ENCODE peak calls at places on chromosomes 3 and 15, in seven cellular contexts. I is IMR-90, N is colonic mucosa, K is sigmoid colon, L is body of pancreas, Q is adrenal gland, E is astrocyte. O is an unnamed sample. For H3K4me1, the result is how much of the 10 kb centered on the place peaks cover.

GRCh38 chr15:28725556-28725955 is 13.3 kb upstream of the GOLGA8M start:
- DNase-seq in N (no peak), Q (no peak), E (no peak), L (no peak), K (no peak), I (no peak), O (peak)

GRCh38 chr3:100120022-100120421 is 5.7 kb upstream of the FILIP1L start:
- DNase-seq in I (no peak), Q (no peak), L (no peak), K (no peak), E (no peak), N (no peak), O (no peak)

GRCh38 chr3:128910006-128910405 is 30.6 kb downstream of the ACAD9 start:
- DNase-seq in Q (no peak), L (no peak), I (no peak), K (no peak), E (no peak), N (no peak), O (no peak)

GRCh38 chr15:92158426-92158825 is 235.3 kb upstream of the ST8SIA2 start:
- DNase-seq in I (peak), L (no peak), K (no peak), E (peak), N (peak), Q (no peak), O (no peak)

GRCh38 chr15:23536659-23537058 is 28.8 kb upstream of the MKRN3 start:
- DNase-seq in I (no peak), Q (no peak), E (no peak), L (no peak), N (no peak), K (no peak), O (no peak)

GRCh38 chr3:158918008-158918407 is 116.2 kb downstream of the MFSD1 start:
- DNase-seq in N (peak), Q (peak), E (peak), L (peak), I (peak), K (no peak), O (no peak)

GRCh38 chr15:88887068-88887580 is 8.2 kb downstream of the HAPLN3 start:
- DNase-seq in E (no peak), L (no peak), I (no peak), Q (no peak), K (no peak), N (no peak), O (no peak)

GRCh38 chr15:100725121-100726069 is 123.0 kb downstream of the ASB7 start:
- DNase-seq in I (peak), E (peak), N (peak), Q (no peak), L (peak), K (no peak), O (no peak)

GRCh38 chr3:29410660-29411405 is 130.0 kb downstream of the RBMS3 start:
- DNase-seq in L (no peak), I (no peak), Q (no peak), N (no peak), K (no peak), E (no peak), O (no peak)

GRCh38 chr15:58148633-58149032 is 10.5 kb downstream of the AQP9 start:
- DNase-seq in K (no peak), Q (no peak), N (no peak), L (no peak), I (no peak), E (no peak), O (no peak)

DNA sequence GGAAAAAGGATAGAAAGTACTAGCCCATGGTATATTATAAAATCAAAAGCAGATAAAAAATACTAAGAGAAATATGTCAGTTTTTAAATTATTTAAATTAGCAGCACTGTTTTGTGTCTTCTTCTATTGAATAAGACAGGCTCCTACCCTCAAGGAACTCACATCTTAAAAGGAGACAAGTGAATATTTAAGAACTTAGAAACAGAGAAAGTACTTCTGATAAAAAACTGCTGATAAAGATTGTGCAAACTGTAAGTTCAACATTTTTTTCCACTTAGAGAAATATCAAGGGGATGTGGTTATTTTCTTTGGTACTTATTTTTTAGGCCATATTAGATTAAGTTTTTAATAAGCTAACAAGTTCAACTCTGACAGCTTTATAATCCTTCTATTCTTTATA is 3.0 kb upstream of the ANKRD28 start:
- DNase-seq in K (no peak), L (no peak), E (no peak), Q (no peak), I (no peak), N (no peak), O (no peak)
- H3K4me1 ChIP-seq in K (under half), L (half or more), E (under half), Q (under half), I (under half), N (under half), O (under half)

GRCh38 chr3:50265988-50266387 is 3.0 kb upstream of the SEMA3B start:
- DNase-seq in Q (no peak), L (no peak), E (no peak), K (no peak), I (no peak), N (no peak), O (no peak)

GRCh38 chr3:50262778-50263177 is 6.2 kb upstream of the SEMA3B start:
- DNase-seq in K (no peak), N (no peak), Q (no peak), I (no peak), E (no peak), L (no peak), O (no peak)

GRCh38 chr3:50263443-50264388 is 5.2 kb upstream of the SEMA3B start:
- DNase-seq in E (no peak), K (no peak), Q (peak), L (no peak), N (no peak), I (no peak), O (no peak)

GRCh38 chr3:50264964-50265485 is 3.9 kb upstream of the SEMA3B start:
- DNase-seq in I (no peak), E (no peak), Q (peak), L (no peak), N (no peak), K (no peak), O (peak)

GRCh38 chr3:50264389-50264963 is 4.5 kb upstream of the SEMA3B start:
- DNase-seq in E (peak), I (peak), L (peak), N (peak), Q (peak), K (peak), O (peak)
- H3K4me1 ChIP-seq in E (under half), I (half or more), L (half or more), N (under half), Q (half or more), K (under half), O (half or more)

DNA sequence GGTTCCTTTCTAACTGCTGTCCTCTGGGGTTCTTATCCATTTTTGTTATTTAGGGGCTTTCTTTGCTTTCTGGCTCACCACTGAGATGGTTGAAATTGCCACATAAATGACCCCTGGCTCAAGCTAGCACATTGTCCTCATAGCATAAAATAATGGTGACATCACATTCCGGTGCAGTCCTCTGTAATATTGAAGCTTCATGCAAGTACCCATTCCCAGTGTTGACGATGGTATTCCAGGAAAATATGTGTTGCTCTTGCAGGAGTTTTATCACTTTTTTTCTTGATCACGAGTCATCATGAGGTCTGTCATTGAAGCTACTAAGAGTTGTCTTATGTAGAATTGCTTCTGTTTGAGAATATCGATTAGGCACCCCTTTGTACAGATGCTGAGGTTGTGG is 56.1 kb downstream of the CRTC3 start:
- DNase-seq in Q (no peak), L (no peak), N (no peak), K (no peak), I (peak), E (peak), O (no peak)
- H3K4me1 ChIP-seq in Q (under half), L (under half), N (under half), K (under half), I (under half), E (under half), O (under half)

DNA sequence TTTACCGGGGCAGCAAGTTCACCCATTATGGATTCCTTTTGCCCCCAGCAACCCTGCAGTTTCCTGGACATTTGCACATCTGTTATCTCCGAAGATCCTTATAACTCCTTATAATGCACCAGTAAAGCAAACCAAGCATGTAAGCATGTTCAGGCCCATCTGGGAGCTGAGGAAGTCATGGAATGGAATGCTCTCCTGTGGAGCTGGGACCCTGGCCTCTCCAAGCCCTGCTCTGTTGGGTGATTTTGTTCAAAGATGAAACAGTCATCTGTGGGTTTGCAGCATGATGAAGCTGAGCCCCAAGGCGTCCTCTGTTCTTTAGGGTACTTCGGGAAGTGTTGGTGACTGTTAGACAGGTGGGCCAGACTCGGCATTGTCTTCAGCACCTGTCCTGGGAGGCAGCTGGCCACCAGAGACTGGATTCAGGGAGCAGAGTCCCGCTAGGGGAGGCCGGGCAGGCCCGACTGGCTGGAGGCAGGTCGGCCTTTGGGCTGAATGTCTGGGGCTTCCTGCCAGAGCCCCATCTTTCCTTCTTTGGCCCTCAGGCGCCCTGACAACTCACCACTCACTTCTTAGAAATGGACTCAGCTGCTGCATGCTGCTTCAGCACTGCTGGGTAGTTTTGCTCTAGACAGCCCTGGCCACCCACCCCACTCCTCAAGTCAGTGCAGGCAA is 3.9 kb downstream of the DNAH1 start:
- DNase-seq in Q (no peak), I (no peak), E (no peak), N (no peak), K (no peak), L (no peak), O (peak)
- H3K4me1 ChIP-seq in Q (under half), I (under half), E (under half), N (under half), K (under half), L (under half), O (under half)

GRCh38 chr3:47475029-47475569 is 642 bp downstream of the SCAP start:
- DNase-seq in K (no peak), E (peak), N (peak), I (peak), L (peak), Q (no peak), O (no peak)
- H3K4me1 ChIP-seq in K (under half), E (under half), N (under half), I (under half), L (under half), Q (under half), O (under half)

DNA sequence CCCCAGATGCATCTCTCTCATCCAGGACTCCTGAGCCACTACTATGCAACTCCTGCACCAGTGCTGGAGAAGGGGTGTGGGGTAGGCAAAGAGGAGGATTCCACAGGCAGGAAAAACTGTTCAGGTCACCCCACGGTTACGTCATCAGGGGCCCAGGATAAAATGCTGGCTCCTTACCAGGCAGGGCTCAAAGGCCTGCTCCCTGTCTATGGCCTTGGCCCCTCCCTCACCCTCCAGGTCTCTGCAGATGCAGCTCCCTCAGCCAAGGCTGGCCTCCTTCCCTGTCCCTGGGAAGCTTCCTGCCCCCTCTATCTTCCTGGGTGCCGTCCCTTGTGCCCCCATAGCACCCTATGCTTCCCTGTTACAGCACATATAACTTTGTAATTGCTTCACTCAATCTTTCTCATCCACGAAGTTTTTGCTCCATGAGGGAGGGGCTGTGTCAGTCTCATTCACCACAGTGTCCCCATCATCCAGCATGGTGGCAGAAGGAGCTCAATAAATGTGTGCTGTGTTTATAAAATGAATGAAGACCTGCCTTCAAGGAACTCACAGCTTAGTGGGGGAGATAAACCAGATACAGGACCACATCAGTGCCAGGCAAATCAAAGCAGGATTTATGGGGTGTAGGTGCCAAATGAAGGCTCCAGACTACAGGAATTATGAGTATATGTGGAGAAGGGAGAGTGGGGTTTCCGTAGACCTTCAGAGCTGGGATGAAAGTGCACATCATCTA is 18.6 kb downstream of the KBTBD13 start:
- DNase-seq in Q (peak), E (no peak), I (no peak), K (peak), N (no peak), L (no peak), O (no peak)
- H3K4me1 ChIP-seq in Q (under half), E (under half), I (under half), K (under half), N (under half), L (under half), O (under half)

DNA sequence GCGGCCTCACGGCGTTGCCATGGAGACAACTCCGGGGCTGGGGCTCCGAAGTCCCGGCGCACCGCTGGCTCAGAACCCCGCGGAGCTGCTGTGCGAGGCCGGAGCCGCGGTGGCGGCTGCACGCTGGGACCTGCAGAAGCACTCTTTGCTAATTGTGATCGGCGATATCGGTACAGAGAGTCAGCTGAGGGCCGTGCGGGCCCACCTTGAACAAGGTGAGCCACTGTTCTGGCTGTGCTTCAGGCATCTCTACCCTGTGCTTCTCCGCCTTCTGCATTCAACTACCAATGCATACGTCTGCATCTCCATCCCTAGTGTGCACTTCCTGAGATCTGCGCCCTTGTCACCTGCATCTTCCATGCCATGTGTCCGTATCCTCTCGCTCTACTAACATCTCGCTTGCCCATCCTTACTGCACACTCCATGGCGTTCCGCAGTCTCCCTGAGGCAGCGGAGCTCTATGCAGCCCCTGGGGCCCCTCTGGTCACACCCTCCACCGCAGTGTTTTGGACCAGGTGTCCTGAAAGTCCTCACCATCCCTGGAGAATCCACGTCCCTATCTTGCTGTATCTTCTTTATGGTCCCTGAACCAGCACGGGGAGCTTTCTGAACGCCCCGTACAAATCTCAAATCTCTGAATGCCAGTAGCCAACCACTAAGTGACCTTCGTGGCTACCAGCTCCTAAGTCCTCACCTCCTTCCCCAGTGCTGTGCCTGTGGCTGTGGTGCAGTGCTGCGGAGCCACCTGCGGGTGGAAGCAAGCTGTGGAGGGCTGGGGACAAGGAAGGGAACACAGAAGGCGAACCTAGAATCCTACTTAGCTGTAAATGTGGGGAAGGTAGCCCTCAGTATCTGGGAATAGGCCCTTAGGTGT is 6.2 kb upstream of the MAP1A start:
- DNase-seq in E (no peak), Q (peak), K (no peak), N (peak), I (no peak), L (no peak), O (no peak)
- H3K4me1 ChIP-seq in E (under half), Q (under half), K (under half), N (under half), I (under half), L (under half), O (under half)

DNA sequence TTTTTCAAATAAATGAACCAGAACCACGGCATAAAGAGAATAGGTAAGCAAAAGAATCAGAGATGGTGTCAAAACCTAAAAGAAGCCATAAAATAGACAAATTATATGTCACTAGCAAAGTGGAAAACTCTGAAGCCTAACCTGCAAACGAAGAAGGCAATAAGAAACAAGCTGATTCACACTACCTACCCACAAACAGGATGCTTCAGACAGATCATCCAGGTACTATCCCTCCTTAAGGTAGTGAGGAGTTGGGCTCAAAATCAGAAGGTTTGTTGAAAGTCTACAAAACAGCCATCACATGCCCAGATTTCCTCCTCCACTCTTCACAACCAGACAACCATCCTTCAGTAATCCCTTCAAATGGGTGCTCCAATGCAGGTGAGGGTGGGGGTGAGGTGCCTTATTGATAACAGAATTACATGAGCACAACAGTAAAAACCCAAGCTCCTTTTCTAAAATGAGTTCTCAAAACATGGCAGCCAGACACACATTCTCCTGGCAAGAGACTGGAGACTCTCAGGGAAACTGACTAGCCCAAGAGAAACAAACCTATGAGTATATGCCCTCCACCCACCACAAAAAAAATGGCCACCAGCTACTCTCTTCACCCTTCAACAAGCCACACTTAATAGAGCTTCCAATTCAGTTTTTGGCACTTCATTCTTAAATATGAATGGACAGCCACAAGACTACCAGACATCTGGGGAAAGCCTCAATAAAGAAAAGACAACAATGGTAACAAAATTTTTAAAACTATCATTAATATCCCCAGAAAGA is 6.4 kb downstream of the KPNA1 start:
- DNase-seq in K (no peak), I (no peak), L (no peak), N (no peak), E (no peak), Q (no peak), O (no peak)
- H3K4me1 ChIP-seq in K (under half), I (under half), L (under half), N (under half), E (under half), Q (under half), O (under half)

O was measured in kidney.